ENCODE peak calls at places on chromosomes 16 and 17, in seven cellular contexts. A is tibial artery, X is cardiac muscle cell, S is A549, Q is heart right ventricle, F is left ventricle myocardium inferior, I is lower lobe of right lung. J is an unnamed sample. For H3K4me1, the result is how much of the 10 kb centered on the place peaks cover.

GRCh38 chr16:88558457-88559442 is 11.5 kb upstream of the ZC3H18 start:
- DNase-seq in Q (peak), I (peak), F (peak), S (peak), A (peak), X (peak), J (peak)

GRCh38 chr17:73343739-73344454 is 32.1 kb upstream of the CDC42EP4 start:
- DNase-seq in I (no peak), F (no peak), Q (no peak), A (no peak), X (no peak), S (no peak), J (no peak)

GRCh38 chr17:78133971-78134898 is 3.7 kb downstream of the TMC8 start:
- DNase-seq in S (peak), A (no peak), Q (no peak), F (no peak), I (peak), X (peak), J (peak)

GRCh38 chr16:11398136-11398535 is 52.9 kb downstream of the RMI2 start:
- DNase-seq in X (no peak), A (no peak), F (no peak), S (no peak), Q (no peak), I (no peak), J (no peak)

GRCh38 chr16:68116256-68116853 is 31.2 kb downstream of the NFATC3 start:
- DNase-seq in S (peak), I (no peak), X (peak), F (no peak), Q (no peak), A (no peak), J (peak)

GRCh38 chr17:38320482-38320881 is 23.3 kb downstream of the GPR179 start:
- DNase-seq in S (no peak), A (no peak), F (no peak), I (peak), X (no peak), Q (no peak), J (peak)

GRCh38 chr16:24141466-24141865 is 114.7 kb upstream of the CACNG3 start:
- DNase-seq in F (no peak), Q (no peak), I (no peak), S (no peak), X (no peak), A (no peak), J (no peak)

GRCh38 chr17:10062757-10063385 is 135.5 kb downstream of the GAS7 start:
- DNase-seq in Q (no peak), I (no peak), A (no peak), X (no peak), S (no peak), F (no peak), J (no peak)

GRCh38 chr17:57915980-57916757 is 39.0 kb downstream of the CUEDC1 start:
- DNase-seq in F (no peak), A (no peak), X (no peak), Q (no peak), I (no peak), S (no peak), J (no peak)

GRCh38 chr17:57919912-57920311 is 35.3 kb downstream of the CUEDC1 start:
- DNase-seq in A (no peak), F (no peak), Q (no peak), S (no peak), I (no peak), X (no peak), J (no peak)

GRCh38 chr17:57916925-57917858 is 38.0 kb downstream of the CUEDC1 start:
- DNase-seq in Q (peak), A (no peak), S (no peak), I (peak), F (peak), X (no peak), J (no peak)

GRCh38 chr17:57915532-57915931 is 39.7 kb downstream of the CUEDC1 start:
- DNase-seq in S (no peak), I (no peak), Q (peak), X (no peak), F (no peak), A (no peak), J (no peak)

GRCh38 chr17:57918017-57918895 is 37.0 kb downstream of the CUEDC1 start:
- DNase-seq in F (no peak), Q (no peak), X (peak), A (no peak), S (no peak), I (no peak), J (peak)
- H3K4me1 ChIP-seq in F (half or more), Q (half or more), X (under half), A (half or more), S (half or more), I (half or more), J (under half)

GRCh38 chr17:62629556-62630364 is 2.3 kb downstream of the MRC2 start:
- DNase-seq in A (no peak), Q (no peak), I (no peak), X (peak), S (no peak), F (no peak), J (no peak)
- H3K4me3 ChIP-seq in A (peak), Q (peak), I (peak), X (peak), S (no peak), F (peak), J (no peak)

GRCh38 chr16:81636298-81636960 is 142.7 kb upstream of the PLCG2 start:
- DNase-seq in S (no peak), I (no peak), A (no peak), X (no peak), Q (no peak), F (no peak), J (no peak)

GRCh38 chr16:81633680-81634379 is 145.3 kb upstream of the PLCG2 start:
- DNase-seq in X (no peak), A (no peak), I (no peak), F (no peak), Q (no peak), S (no peak), J (no peak)

GRCh38 chr16:81635336-81635947 is 143.6 kb upstream of the PLCG2 start:
- DNase-seq in Q (no peak), I (no peak), S (no peak), A (no peak), F (no peak), X (no peak), J (no peak)

GRCh38 chr16:81633147-81633619 is 145.9 kb upstream of the PLCG2 start:
- DNase-seq in I (no peak), X (no peak), F (no peak), A (no peak), Q (no peak), S (no peak), J (peak)

DNA sequence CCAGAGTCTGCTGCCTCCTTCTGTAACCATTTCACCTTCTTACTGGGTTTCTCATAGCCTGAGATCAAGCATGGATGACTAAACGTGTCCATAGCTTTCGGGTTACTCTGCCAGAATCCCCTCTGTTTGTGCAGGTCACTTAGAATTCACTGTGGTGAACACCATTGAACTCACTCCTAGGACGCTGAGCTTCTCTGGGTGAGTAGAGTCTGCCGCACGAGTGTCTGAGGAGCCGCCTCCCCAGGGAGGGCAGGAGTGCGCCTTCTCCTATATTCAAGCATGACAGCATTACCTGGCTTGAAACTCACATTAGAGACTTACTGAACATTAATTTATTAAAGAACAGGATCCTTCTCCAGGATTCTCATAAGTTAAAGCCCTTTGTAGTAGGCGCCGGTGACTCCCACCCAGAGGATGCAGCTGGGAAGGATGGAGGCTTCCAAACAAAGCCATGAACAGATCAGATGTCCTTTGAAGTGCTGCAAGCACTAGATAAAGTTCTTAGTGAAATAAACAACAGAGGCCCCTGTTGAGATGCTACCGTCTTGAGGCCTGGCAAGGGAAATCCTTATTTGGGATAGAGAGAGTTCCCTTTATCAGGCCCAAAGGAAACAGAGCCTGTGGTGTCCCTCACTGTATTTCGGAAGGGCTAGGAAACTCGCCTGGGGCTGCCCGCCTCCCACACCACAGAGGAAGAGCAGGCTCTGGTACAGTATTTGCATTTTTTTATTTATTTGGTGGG is 144.5 kb upstream of the PLCG2 start:
- DNase-seq in I (no peak), F (no peak), Q (no peak), X (peak), S (no peak), A (no peak), J (no peak)
- H3K4me1 ChIP-seq in I (under half), F (under half), Q (under half), X (half or more), S (half or more), A (under half), J (under half)

GRCh38 chr17:34153988-34154387 is 101.1 kb upstream of the CCL2 start:
- DNase-seq in A (no peak), F (no peak), I (no peak), Q (no peak), X (no peak), S (no peak), J (no peak)

GRCh38 chr17:34155947-34156346 is 99.1 kb upstream of the CCL2 start:
- DNase-seq in X (no peak), I (no peak), F (no peak), Q (no peak), A (no peak), S (no peak), J (no peak)

GRCh38 chr17:34156401-34156740 is 98.7 kb upstream of the CCL2 start:
- DNase-seq in Q (no peak), I (no peak), X (no peak), A (no peak), S (no peak), F (no peak), J (no peak)

GRCh38 chr17:34156741-34157589 is 98.1 kb upstream of the CCL2 start:
- DNase-seq in A (no peak), I (no peak), Q (no peak), S (no peak), X (peak), F (no peak), J (no peak)

DNA sequence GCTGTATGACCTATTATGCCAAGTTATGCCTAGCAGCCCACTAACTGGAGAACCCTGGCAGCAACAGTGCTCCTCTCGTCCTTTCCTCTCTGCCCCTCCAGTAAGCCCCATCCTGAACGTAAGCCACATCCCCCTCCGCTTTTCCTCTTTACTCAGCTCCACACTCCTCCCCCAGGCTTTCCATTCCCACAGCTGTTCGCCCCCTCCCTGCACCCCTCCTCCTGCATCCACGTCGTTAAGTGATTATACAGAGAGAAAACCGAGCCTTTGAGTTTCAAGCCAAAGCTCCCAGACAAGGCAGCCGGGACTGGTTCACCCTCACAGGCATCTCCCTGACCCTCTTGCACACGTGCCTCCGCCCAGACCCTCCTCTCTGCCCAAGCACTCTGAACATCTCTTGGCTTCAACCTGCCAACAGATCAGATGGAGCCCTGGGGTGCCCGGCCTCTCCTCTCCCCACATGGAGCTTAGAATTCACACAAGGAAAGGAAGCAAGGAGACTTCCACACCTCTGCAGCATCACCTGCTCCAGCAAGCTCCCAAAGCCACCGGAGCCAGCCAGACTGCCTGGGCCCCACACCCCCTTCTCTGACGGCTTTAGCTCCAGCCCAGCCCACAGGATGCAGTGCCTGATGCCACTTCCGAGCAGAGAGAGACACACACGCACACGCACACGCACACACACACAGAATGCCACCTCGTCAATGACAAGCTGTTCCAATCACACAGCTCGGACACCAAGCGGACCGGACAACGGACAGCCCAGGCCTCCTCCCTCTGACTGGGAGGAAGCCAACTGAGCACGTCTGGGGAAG is 100.0 kb upstream of the CCL2 start:
- DNase-seq in A (no peak), F (no peak), X (no peak), S (no peak), Q (no peak), I (no peak), J (no peak)
- H3K4me3 ChIP-seq in A (no peak), F (no peak), X (no peak), S (no peak), Q (no peak), I (no peak), J (no peak)

J was measured in Caco-2.